ENCODE peak calls at places on chromosome 7, in seven cellular contexts. E, F, H, Q, G, L and X are unnamed samples.

GRCh38 chr7:113408999-113409398 is 290.6 kb upstream of the SMIM30 start:
- DNase-seq in L (no peak), F (no peak), H (no peak), Q (no peak), E (no peak), G (no peak), X (no peak)

GRCh38 chr7:86958380-86958779 is 101.1 kb downstream of the ELAPOR2 start:
- DNase-seq in F (no peak), E (no peak), Q (no peak), H (no peak), G (no peak), L (no peak), X (no peak)

GRCh38 chr7:128017880-128018845 is 13.1 kb downstream of the LRRC4 start:
- DNase-seq in H (no peak), E (no peak), F (no peak), L (peak), Q (no peak), G (no peak), X (no peak)

GRCh38 chr7:151817315-151817690 is 59.6 kb downstream of the PRKAG2 start:
- DNase-seq in L (no peak), F (no peak), G (no peak), H (no peak), E (no peak), Q (no peak), X (no peak)

GRCh38 chr7:95777266-95777665 is 4.9 kb downstream of the DYNC1I1 start:
- DNase-seq in G (no peak), H (no peak), L (no peak), Q (no peak), F (no peak), E (no peak), X (no peak)

GRCh38 chr7:33926535-33926934 is 21.2 kb downstream of the BMPER start:
- DNase-seq in F (peak), E (peak), L (no peak), G (peak), H (no peak), Q (no peak), X (no peak)

GRCh38 chr7:132933076-132933466 is 148.8 kb downstream of the CHCHD3 start:
- DNase-seq in H (no peak), E (peak), F (peak), G (peak), Q (peak), L (no peak), X (no peak)

GRCh38 chr7:97351488-97351887 is 234.0 kb downstream of the SDHAF3 start:
- DNase-seq in E (no peak), L (no peak), F (no peak), H (no peak), G (no peak), Q (no peak), X (no peak)

GRCh38 chr7:42227523-42227922 is 9.5 kb downstream of the GLI3 start:
- DNase-seq in L (no peak), F (no peak), Q (no peak), G (no peak), H (no peak), E (no peak), X (peak)

GRCh38 chr7:35035511-35035921 is 1.8 kb downstream of the DPY19L1 start:
- DNase-seq in F (peak), H (peak), Q (no peak), L (no peak), G (peak), E (peak), X (peak)

GRCh38 chr7:139016931-139017511 is 18.8 kb downstream of the ZC3HAV1L start:
- DNase-seq in H (no peak), E (peak), F (peak), L (peak), G (peak), Q (no peak), X (peak)

GRCh38 chr7:44163591-44163990 is 22.5 kb upstream of the MYL7 start:
- DNase-seq in Q (peak), F (peak), G (peak), E (peak), H (no peak), L (no peak), X (no peak)

GRCh38 chr7:27225005-27225934 is 17.3 kb upstream of the EVX1 start:
- DNase-seq in H (no peak), G (no peak), L (no peak), Q (no peak), F (no peak), E (no peak), X (no peak)

GRCh38 chr7:141630621-141631020 is 71.3 kb downstream of the DENND11 start:
- DNase-seq in G (no peak), Q (no peak), F (no peak), H (no peak), E (no peak), L (no peak), X (no peak)

GRCh38 chr7:66497346-66497745 is 131.3 kb upstream of the KCTD7 start:
- DNase-seq in Q (no peak), H (no peak), G (no peak), E (no peak), L (no peak), F (no peak), X (no peak)

GRCh38 chr7:71477441-71477840 is 345.5 kb downstream of the GALNT17 start:
- DNase-seq in E (no peak), Q (no peak), L (no peak), F (no peak), H (no peak), G (peak), X (no peak)

GRCh38 chr7:100604078-100604975 is 2.2 kb downstream of the PCOLCE start:
- DNase-seq in F (peak), E (peak), H (no peak), L (peak), G (peak), Q (no peak), X (peak)

GRCh38 chr7:100598425-100598824 is 3.7 kb upstream of the PCOLCE start:
- DNase-seq in G (no peak), F (no peak), E (peak), H (no peak), L (no peak), Q (no peak), X (no peak)

GRCh38 chr7:100603697-100604077 is 1.5 kb downstream of the PCOLCE start:
- DNase-seq in L (no peak), H (no peak), Q (no peak), E (peak), G (peak), F (peak), X (no peak)

GRCh38 chr7:100602889-100603696 is 930 bp downstream of the PCOLCE start:
- DNase-seq in L (peak), F (peak), E (peak), Q (peak), G (peak), H (peak), X (no peak)

GRCh38 chr7:100600222-100601038 is 1.7 kb upstream of the PCOLCE start:
- DNase-seq in G (no peak), E (no peak), H (no peak), F (no peak), L (no peak), Q (no peak), X (no peak)
- TF ChIP-seq CTCF in G (no peak), E (no peak), H (no peak), F (no peak), L (no peak), Q (no peak), X (peak)

DNA sequence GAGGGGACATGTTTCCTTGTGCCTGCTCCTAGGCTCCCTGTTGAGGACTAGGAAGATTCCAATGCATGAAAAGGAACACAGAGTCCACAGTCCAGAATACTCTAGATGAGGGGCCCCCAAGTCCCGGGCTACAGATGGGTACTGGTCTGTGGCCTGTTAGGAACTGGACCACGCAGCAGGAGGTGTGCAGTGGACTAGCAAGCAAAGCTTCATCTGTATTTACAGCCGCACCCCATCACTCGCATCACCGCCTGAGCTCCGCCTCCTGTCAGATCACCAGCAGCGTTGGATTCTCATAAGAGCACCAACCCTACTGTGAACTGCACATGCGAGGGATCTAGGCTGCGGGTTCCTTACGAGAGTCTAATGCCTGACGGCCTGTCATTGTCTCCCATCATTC is 233.0 kb upstream of the MKLN1 start:
- DNase-seq in H (no peak), Q (no peak), L (no peak), E (no peak), F (no peak), G (no peak), X (no peak)
- H3K4me3 ChIP-seq in H (no peak), Q (no peak), L (no peak), E (no peak), F (no peak), G (no peak), X (no peak)

GRCh38 chr7:146129296-146129695 is 12.7 kb downstream of the CNTNAP2 start:
- DNase-seq in G (peak), Q (no peak), L (no peak), F (no peak), E (no peak), H (no peak), X (no peak)
- TF ChIP-seq CTCF in G (no peak), Q (no peak), L (no peak), F (no peak), E (no peak), H (no peak), X (no peak)

GRCh38 chr7:19972872-19973271 is 199.5 kb upstream of the TMEM196 start:
- DNase-seq in G (no peak), F (no peak), H (no peak), E (no peak), Q (no peak), L (no peak), X (no peak)
- H3K4me3 ChIP-seq in G (no peak), F (no peak), H (no peak), E (no peak), Q (no peak), L (no peak), X (no peak)

GRCh38 chr7:142745783-142746182 is 3.5 kb upstream of the PRSS1 start:
- DNase-seq in G (no peak), Q (no peak), H (peak), E (no peak), F (no peak), L (no peak), X (no peak)

GRCh38 chr7:142745091-142745635 is 4.1 kb upstream of the PRSS1 start:
- DNase-seq in E (peak), L (no peak), H (peak), Q (no peak), G (peak), F (no peak), X (no peak)

DNA sequence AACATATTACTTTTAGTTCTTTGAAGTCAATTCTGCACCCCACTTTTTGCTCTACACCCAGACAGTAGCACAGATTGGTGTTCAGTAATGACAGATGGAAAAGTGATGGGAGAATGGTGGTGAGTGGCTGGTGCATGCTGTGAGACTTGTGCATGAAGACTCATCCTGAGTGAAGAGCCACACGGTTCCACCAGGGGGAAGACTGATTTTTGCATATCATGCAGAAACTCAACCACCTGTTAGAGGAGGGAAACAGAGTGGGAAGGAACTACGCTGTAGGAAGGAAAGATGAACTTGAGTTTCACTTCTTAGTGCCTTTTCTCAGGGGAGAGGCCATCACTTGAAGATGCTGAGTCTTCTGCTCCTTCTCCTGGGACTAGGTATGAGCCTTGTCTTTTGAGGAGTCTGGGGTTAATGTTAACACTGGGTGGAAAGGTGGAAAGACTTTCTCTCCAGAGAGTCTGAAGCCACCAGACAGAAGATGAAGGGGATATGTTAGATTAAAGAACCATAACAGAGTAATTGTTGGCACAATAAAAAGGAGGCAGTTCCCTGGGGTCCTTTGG is 9.3 kb upstream of the PRSS1 start:
- DNase-seq in E (no peak), H (no peak), G (peak), L (no peak), Q (no peak), F (no peak), X (peak)
- TF ChIP-seq CTCF in E (no peak), H (no peak), G (peak), L (no peak), Q (no peak), F (peak), X (peak)

GRCh38 chr7:100692578-100692961 is 1.5 kb downstream of the GIGYF1 start:
- DNase-seq in Q (no peak), H (no peak), L (no peak), F (no peak), G (no peak), E (no peak), X (no peak)
- H3K4me3 ChIP-seq in Q (peak), H (peak), L (peak), F (peak), G (peak), E (peak), X (peak)